ENCODE peak calls at places on chromosomes 2 and 18, in eight cellular contexts. F is epithelial cell of proximal tubule, R is RWPE1, J is AG09309, W is thoracic aorta, V is tibial nerve, O is coronary artery, A is foreskin keratinocyte. Z is an unnamed sample.

GRCh38 chr2:130252880-130253645 is 54.8 kb upstream of the TUBA3E start:
- DNase-seq in J (no peak), O (no peak), F (no peak), A (peak), V (no peak), W (no peak), R (peak), Z (no peak)

GRCh38 chr2:218810251-218810650 is 21.4 kb downstream of the PRKAG3 start:
- DNase-seq in W (no peak), J (no peak), O (no peak), A (no peak), R (no peak), V (no peak), F (no peak), Z (no peak)

GRCh38 chr2:229043681-229044080 is 227.4 kb downstream of the PID1 start:
- DNase-seq in V (no peak), W (no peak), F (no peak), A (no peak), R (no peak), J (no peak), O (no peak), Z (no peak)

GRCh38 chr2:222169346-222169745 is 129.5 kb downstream of the PAX3 start:
- DNase-seq in J (no peak), F (peak), A (no peak), O (no peak), W (no peak), V (no peak), R (no peak), Z (peak)

GRCh38 chr18:50193796-50194622 is 938 bp downstream of the MYO5B start:
- DNase-seq in V (no peak), J (no peak), A (no peak), O (no peak), R (no peak), F (no peak), W (no peak), Z (no peak)

GRCh38 chr2:227415538-227416424 is 28.0 kb upstream of the SCYGR1 start:
- DNase-seq in J (no peak), F (no peak), O (no peak), V (peak), A (peak), R (peak), W (no peak), Z (peak)

GRCh38 chr18:70139138-70139537 is 66.3 kb downstream of the RTTN start:
- DNase-seq in J (no peak), V (no peak), O (no peak), F (no peak), R (no peak), W (no peak), A (no peak), Z (no peak)

GRCh38 chr18:13532406-13533075 is 193.8 kb downstream of the FAM210A start:
- DNase-seq in F (no peak), V (no peak), R (no peak), W (no peak), J (no peak), O (no peak), A (no peak), Z (no peak)

GRCh38 chr2:23791030-23791429 is 135.9 kb downstream of the ATAD2B start:
- DNase-seq in A (no peak), O (no peak), V (no peak), F (no peak), W (no peak), J (peak), R (no peak), Z (peak)

GRCh38 chr2:236499691-236500573 is 69.7 kb upstream of the ACKR3 start:
- DNase-seq in W (no peak), F (no peak), O (no peak), A (no peak), J (no peak), R (no peak), V (no peak), Z (peak)

GRCh38 chr2:140648390-140648789 is 1482.4 kb downstream of the LRP1B start:
- DNase-seq in F (no peak), A (no peak), V (no peak), O (no peak), W (no peak), R (no peak), J (no peak), Z (no peak)

GRCh38 chr2:138227195-138227594 is 262.9 kb downstream of the HNMT start:
- DNase-seq in A (no peak), O (no peak), W (no peak), F (no peak), J (no peak), R (no peak), V (no peak), Z (no peak)

GRCh38 chr2:179191110-179191509 is 73.5 kb downstream of the SESTD1 start:
- DNase-seq in W (no peak), O (no peak), J (no peak), R (no peak), F (no peak), A (no peak), V (no peak), Z (no peak)

DNA sequence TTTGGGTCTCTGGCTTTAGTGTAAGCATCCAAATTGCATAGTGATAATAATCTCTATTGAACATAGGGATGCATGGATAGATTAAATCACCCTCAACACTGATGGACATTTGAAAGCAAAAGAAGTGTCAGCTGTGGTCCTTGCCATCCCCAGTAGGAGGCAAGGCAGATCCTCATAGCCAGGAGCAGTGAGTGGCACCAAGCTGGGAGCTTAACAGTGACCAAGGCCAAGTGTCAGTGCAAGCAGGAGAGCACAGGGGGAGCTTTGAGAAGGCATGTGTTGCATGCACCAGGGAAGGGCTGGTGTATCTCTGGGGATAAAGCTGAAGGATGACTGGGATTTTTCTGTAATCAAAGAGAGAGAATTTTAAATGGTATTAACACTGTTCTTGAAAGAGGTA is 14.7 kb downstream of the SLC14A1 start:
- DNase-seq in R (no peak), W (no peak), J (no peak), O (no peak), A (no peak), F (no peak), V (no peak), Z (no peak)
- TF ChIP-seq CTCF in R (no peak), W (no peak), J (peak), O (no peak), A (peak), F (peak), V (no peak), Z (no peak)

GRCh38 chr2:36404312-36404711 is 48.7 kb downstream of the CRIM1 start:
- DNase-seq in A (peak), J (no peak), R (peak), O (no peak), V (no peak), F (peak), W (no peak), Z (peak)

GRCh38 chr2:36405183-36405582 is 49.6 kb downstream of the CRIM1 start:
- DNase-seq in V (no peak), J (no peak), W (no peak), A (no peak), O (no peak), R (no peak), F (no peak), Z (no peak)

GRCh38 chr2:36403675-36404230 is 48.2 kb downstream of the CRIM1 start:
- DNase-seq in V (no peak), J (peak), A (peak), W (no peak), O (no peak), R (peak), F (peak), Z (peak)

GRCh38 chr2:36406296-36406695 is 50.7 kb downstream of the CRIM1 start:
- DNase-seq in O (no peak), A (no peak), J (no peak), V (no peak), R (no peak), F (no peak), W (no peak), Z (no peak)

DNA sequence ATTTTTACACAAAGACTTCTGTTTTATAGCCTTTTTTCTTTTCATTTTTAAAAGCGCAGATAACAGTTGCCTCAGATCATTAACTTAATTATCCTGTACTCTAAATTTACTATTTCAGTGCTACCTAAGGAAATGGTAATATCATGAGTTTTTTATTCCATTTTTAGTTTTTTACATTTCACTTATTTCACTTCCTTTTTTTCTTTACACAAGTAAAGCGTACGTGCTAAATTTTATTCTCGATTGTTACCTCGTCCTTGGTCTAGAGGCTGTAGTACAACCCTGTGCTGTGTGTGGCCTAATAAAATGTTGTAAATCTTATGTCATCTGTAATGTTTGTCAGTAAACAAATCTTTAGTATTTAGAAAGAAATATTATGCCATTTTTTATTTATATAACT is 49.2 kb downstream of the CRIM1 start:
- DNase-seq in W (no peak), A (no peak), O (no peak), V (no peak), F (no peak), J (no peak), R (no peak), Z (no peak)
- TF ChIP-seq CTCF in W (no peak), A (no peak), O (no peak), V (no peak), F (no peak), J (no peak), R (no peak), Z (no peak)

GRCh38 chr2:11835403-11835802 is 89.0 kb downstream of the LPIN1 start:
- DNase-seq in W (no peak), V (no peak), A (no peak), J (no peak), F (no peak), O (no peak), R (no peak), Z (no peak)
- TF ChIP-seq CTCF in W (no peak), V (no peak), A (peak), J (peak), F (peak), O (no peak), R (no peak), Z (peak)

DNA sequence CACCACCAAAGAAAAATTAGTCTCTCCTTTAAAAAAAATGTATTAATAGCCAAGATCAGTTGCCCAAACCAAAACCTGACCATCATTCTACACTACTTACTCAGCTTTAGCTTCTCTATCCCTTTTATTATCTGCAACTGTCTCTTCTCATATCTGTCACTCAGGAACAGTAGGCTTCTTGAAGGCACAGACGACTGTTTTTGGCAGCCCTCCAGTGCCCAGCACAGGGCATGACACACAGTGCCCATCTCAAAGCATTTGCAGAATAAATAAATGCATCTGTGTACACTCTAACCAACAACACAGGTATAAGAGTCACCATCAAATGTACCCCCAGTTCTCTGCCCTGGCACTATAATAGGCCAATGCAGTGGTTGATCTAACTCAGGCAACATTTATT is 117.2 kb downstream of the UXS1 start:
- DNase-seq in O (no peak), R (no peak), F (no peak), A (no peak), W (no peak), J (no peak), V (no peak), Z (no peak)
- TF ChIP-seq CTCF in O (no peak), R (no peak), F (no peak), A (no peak), W (no peak), J (no peak), V (no peak), Z (no peak)

DNA sequence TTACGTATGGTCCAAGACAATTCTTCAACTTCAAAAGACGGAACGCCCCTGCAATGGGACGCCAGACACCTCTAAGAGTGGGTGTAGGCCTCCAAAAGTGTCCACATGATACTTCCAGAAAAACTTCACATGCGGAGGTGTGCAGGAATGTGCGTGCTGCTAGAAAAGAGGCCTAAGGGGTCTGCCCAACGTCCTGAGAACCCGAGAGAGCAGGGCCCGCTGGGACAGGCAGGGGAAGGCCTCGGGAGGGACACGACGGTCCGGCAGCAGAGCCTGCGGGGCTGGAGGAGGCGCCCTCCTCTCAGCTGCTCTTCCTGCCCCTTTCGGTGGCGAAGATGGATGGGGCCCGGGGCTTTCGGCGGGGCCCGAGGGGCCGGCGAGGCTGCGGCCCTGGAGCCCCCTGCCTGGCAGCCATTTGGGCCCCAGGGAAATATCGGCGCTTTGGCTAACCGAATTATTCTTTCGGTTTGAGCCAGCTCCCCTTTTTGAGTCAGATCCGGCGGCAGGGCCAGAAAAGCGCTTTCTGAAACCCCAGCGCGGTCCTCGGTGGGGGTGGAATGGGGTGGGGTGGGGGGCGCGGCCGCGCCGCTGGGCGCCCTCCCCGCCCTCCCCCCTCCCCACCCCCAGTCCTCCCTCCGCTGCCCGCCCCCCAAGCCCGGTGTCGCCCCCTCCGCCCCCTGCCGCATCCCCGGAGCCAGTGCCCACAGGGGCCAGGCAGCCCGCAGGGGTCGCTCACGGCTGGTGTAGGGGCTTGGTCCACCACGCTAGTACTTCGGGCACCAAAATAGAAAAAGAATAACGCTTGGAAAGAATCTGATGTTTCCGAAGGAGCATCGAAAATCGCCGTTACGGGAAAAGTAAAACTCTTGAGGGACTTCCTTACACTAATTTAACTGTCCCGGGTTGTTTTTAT is 9.2 kb upstream of the ARID5A start:
- DNase-seq in O (no peak), A (no peak), R (no peak), W (no peak), F (no peak), V (no peak), J (no peak), Z (no peak)
- TF ChIP-seq CTCF in O (peak), A (peak), R (no peak), W (peak), F (peak), V (peak), J (peak), Z (peak)

DNA sequence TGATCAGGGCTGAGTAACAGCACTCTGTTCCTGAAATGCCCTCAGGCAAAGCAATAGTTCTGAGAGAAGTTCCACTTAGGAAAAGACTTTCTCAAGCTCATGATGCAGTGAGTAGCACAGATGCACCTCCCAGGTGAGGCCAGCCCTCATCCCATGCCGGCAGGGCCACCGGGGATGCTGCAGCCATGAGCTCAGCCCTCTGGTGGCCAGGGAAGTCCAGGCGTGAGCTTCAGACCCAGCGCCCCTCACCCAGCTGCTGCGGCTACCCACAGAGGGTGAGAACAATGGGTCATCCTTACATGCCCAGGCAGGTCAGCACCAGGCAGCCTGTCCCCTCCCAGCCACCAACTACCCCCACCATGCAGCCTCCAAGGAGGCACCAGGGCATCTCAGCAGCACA is 50.7 kb downstream of the TTC32 start:
- DNase-seq in R (peak), J (no peak), F (no peak), V (no peak), A (no peak), W (no peak), O (peak), Z (no peak)
- TF ChIP-seq CTCF in R (no peak), J (peak), F (peak), V (no peak), A (peak), W (no peak), O (no peak), Z (peak)

DNA sequence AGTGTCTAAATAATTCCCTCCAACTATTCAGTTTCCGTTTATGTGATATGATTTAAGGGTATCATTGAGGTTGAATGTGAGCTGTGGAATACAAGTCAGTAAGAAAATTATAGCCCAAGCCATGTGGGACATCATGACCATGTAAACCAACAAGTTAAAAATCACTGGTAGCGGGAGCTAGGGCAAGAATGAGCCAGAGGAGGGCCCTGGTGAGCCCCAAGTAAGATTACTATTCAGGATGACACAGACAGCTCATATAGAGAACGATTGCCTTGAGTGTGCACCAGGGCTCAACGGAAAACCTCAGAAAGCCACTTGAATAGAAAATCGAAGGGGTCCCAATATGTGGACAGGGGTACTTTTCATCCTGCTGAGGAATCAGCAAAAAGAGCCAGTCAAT is 87.8 kb upstream of the RBMS1 start:
- DNase-seq in O (no peak), J (no peak), V (no peak), W (no peak), A (no peak), R (no peak), F (no peak), Z (no peak)
- TF ChIP-seq CTCF in O (no peak), J (no peak), V (no peak), W (no peak), A (peak), R (no peak), F (no peak), Z (no peak)

GRCh38 chr2:173130521-173131467 is 55.1 kb downstream of the MAP3K20 start:
- DNase-seq in W (no peak), V (no peak), A (no peak), J (no peak), R (no peak), F (no peak), O (no peak), Z (no peak)
- TF ChIP-seq CTCF in W (no peak), V (no peak), A (peak), J (no peak), R (no peak), F (no peak), O (no peak), Z (no peak)